ENCODE peak calls at places on chromosomes 5 and 9, in nine cellular contexts. One of them, this sample, is unnamed.

GRCh38 chr5:147332643-147333042 is 97.8 kb downstream of the STK32A start:
- DNase-seq in A549: no peak
- DNase-seq in sigmoid colon: no peak
- DNase-seq in nephron progenitor cell: no peak
- DNase-seq in adrenal gland: no peak
- DNase-seq in RWPE1: no peak
- DNase-seq in A673: no peak
- DNase-seq in IMR-90: no peak
- DNase-seq in mucosa of descending colon: no peak
- DNase-seq in this sample: no peak

GRCh38 chr5:178249191-178249989 is 16.8 kb upstream of the PHYKPL start:
- DNase-seq in A549: no peak
- DNase-seq in sigmoid colon: no peak
- DNase-seq in nephron progenitor cell: no peak
- DNase-seq in adrenal gland: no peak
- DNase-seq in RWPE1: peak
- DNase-seq in A673: no peak
- DNase-seq in IMR-90: peak
- DNase-seq in mucosa of descending colon: no peak
- DNase-seq in this sample: no peak

GRCh38 chr9:134301387-134302129 is 24.7 kb upstream of the RXRA start:
- DNase-seq in A549: no peak
- DNase-seq in sigmoid colon: no peak
- DNase-seq in nephron progenitor cell: peak
- DNase-seq in adrenal gland: no peak
- DNase-seq in RWPE1: no peak
- DNase-seq in A673: no peak
- DNase-seq in IMR-90: no peak
- DNase-seq in mucosa of descending colon: no peak
- DNase-seq in this sample: no peak

GRCh38 chr5:90528704-90529233 is 615 bp downstream of the LYSMD3 start:
- DNase-seq in A549: peak
- DNase-seq in sigmoid colon: no peak
- DNase-seq in nephron progenitor cell: no peak
- DNase-seq in adrenal gland: peak
- DNase-seq in RWPE1: no peak
- DNase-seq in A673: peak
- DNase-seq in IMR-90: peak
- DNase-seq in mucosa of descending colon: peak
- DNase-seq in this sample: no peak

GRCh38 chr9:26329974-26330373 is 562.6 kb downstream of the CAAP1 start:
- DNase-seq in A549: no peak
- DNase-seq in sigmoid colon: no peak
- DNase-seq in nephron progenitor cell: no peak
- DNase-seq in adrenal gland: no peak
- DNase-seq in RWPE1: no peak
- DNase-seq in A673: no peak
- DNase-seq in IMR-90: no peak
- DNase-seq in mucosa of descending colon: peak
- DNase-seq in this sample: no peak

GRCh38 chr9:7439355-7439978 is 360.1 kb downstream of the DMAC1 start:
- DNase-seq in A549: no peak
- DNase-seq in sigmoid colon: no peak
- DNase-seq in nephron progenitor cell: no peak
- DNase-seq in adrenal gland: no peak
- DNase-seq in RWPE1: no peak
- DNase-seq in A673: peak
- DNase-seq in IMR-90: peak
- DNase-seq in mucosa of descending colon: no peak
- DNase-seq in this sample: no peak

GRCh38 chr5:141778683-141779082 is 96.7 kb upstream of the ARAP3 start:
- DNase-seq in A549: no peak
- DNase-seq in sigmoid colon: no peak
- DNase-seq in nephron progenitor cell: no peak
- DNase-seq in adrenal gland: no peak
- DNase-seq in RWPE1: no peak
- DNase-seq in A673: peak
- DNase-seq in IMR-90: no peak
- DNase-seq in mucosa of descending colon: no peak
- DNase-seq in this sample: no peak

GRCh38 chr5:148970228-148970627 is 92.6 kb downstream of the SH3TC2 start:
- DNase-seq in A549: no peak
- DNase-seq in sigmoid colon: peak
- DNase-seq in nephron progenitor cell: no peak
- DNase-seq in adrenal gland: no peak
- DNase-seq in RWPE1: no peak
- DNase-seq in A673: no peak
- DNase-seq in IMR-90: no peak
- DNase-seq in mucosa of descending colon: peak
- DNase-seq in this sample: no peak

GRCh38 chr5:1110930-1111726 is 735 bp downstream of the SLC12A7 start:
- DNase-seq in A549: peak
- DNase-seq in sigmoid colon: no peak
- DNase-seq in nephron progenitor cell: peak
- DNase-seq in adrenal gland: peak
- DNase-seq in RWPE1: peak
- DNase-seq in A673: no peak
- DNase-seq in IMR-90: no peak
- DNase-seq in mucosa of descending colon: peak
- DNase-seq in this sample: peak

GRCh38 chr5:93611510-93611899 is 28.5 kb downstream of the NR2F1 start:
- DNase-seq in A549: no peak
- DNase-seq in sigmoid colon: no peak
- DNase-seq in nephron progenitor cell: no peak
- DNase-seq in adrenal gland: no peak
- DNase-seq in RWPE1: no peak
- DNase-seq in A673: no peak
- DNase-seq in IMR-90: no peak
- DNase-seq in mucosa of descending colon: no peak
- DNase-seq in this sample: no peak

GRCh38 chr5:179227196-179227577 is 118.1 kb downstream of the ADAMTS2 start:
- DNase-seq in A549: no peak
- DNase-seq in sigmoid colon: peak
- DNase-seq in nephron progenitor cell: no peak
- DNase-seq in adrenal gland: no peak
- DNase-seq in RWPE1: no peak
- DNase-seq in A673: no peak
- DNase-seq in IMR-90: no peak
- DNase-seq in mucosa of descending colon: no peak
- DNase-seq in this sample: no peak

GRCh38 chr9:7129391-7129790 is 371.6 kb downstream of the KDM4C start:
- DNase-seq in A549: no peak
- DNase-seq in sigmoid colon: no peak
- DNase-seq in nephron progenitor cell: no peak
- DNase-seq in adrenal gland: no peak
- DNase-seq in RWPE1: no peak
- DNase-seq in A673: no peak
- DNase-seq in IMR-90: no peak
- DNase-seq in mucosa of descending colon: no peak
- DNase-seq in this sample: no peak

GRCh38 chr9:34994429-34995287 is 5.1 kb downstream of the DNAJB5 start:
- DNase-seq in A549: peak
- DNase-seq in sigmoid colon: no peak
- DNase-seq in nephron progenitor cell: peak
- DNase-seq in adrenal gland: peak
- DNase-seq in RWPE1: peak
- DNase-seq in A673: peak
- DNase-seq in IMR-90: peak
- DNase-seq in mucosa of descending colon: peak
- DNase-seq in this sample: peak

GRCh38 chr9:102642651-102643050 is 352.5 kb upstream of the CYLC2 start:
- DNase-seq in A549: no peak
- DNase-seq in sigmoid colon: no peak
- DNase-seq in nephron progenitor cell: no peak
- DNase-seq in adrenal gland: no peak
- DNase-seq in RWPE1: no peak
- DNase-seq in A673: no peak
- DNase-seq in IMR-90: no peak
- DNase-seq in mucosa of descending colon: no peak
- DNase-seq in this sample: no peak

GRCh38 chr9:94923333-94924089 is 197.0 kb downstream of the AOPEP start:
- DNase-seq in A549: no peak
- DNase-seq in sigmoid colon: no peak
- DNase-seq in nephron progenitor cell: no peak
- DNase-seq in adrenal gland: no peak
- DNase-seq in RWPE1: no peak
- DNase-seq in A673: no peak
- DNase-seq in IMR-90: no peak
- DNase-seq in mucosa of descending colon: no peak
- DNase-seq in this sample: no peak

GRCh38 chr9:125794708-125795107 is 47.5 kb downstream of the PBX3 start:
- DNase-seq in A549: no peak
- DNase-seq in sigmoid colon: no peak
- DNase-seq in nephron progenitor cell: no peak
- DNase-seq in adrenal gland: no peak
- DNase-seq in RWPE1: no peak
- DNase-seq in A673: no peak
- DNase-seq in IMR-90: no peak
- DNase-seq in mucosa of descending colon: no peak
- DNase-seq in this sample: no peak

GRCh38 chr5:32489791-32490581 is 45.4 kb upstream of the ZFR start:
- DNase-seq in A549: peak
- DNase-seq in sigmoid colon: peak
- DNase-seq in nephron progenitor cell: peak
- DNase-seq in adrenal gland: peak
- DNase-seq in RWPE1: peak
- DNase-seq in A673: peak
- DNase-seq in IMR-90: peak
- DNase-seq in mucosa of descending colon: peak
- DNase-seq in this sample: peak

GRCh38 chr5:165622864-165623536 is 2117.6 kb downstream of the MAT2B start:
- DNase-seq in A549: no peak
- DNase-seq in sigmoid colon: no peak
- DNase-seq in nephron progenitor cell: no peak
- DNase-seq in adrenal gland: no peak
- DNase-seq in RWPE1: no peak
- DNase-seq in A673: no peak
- DNase-seq in IMR-90: no peak
- DNase-seq in mucosa of descending colon: no peak
- DNase-seq in this sample: no peak

GRCh38 chr5:89932771-89933181 is 476.8 kb downstream of the CETN3 start:
- DNase-seq in A549: no peak
- DNase-seq in sigmoid colon: no peak
- DNase-seq in nephron progenitor cell: no peak
- DNase-seq in adrenal gland: no peak
- DNase-seq in RWPE1: no peak
- DNase-seq in A673: no peak
- DNase-seq in IMR-90: no peak
- DNase-seq in mucosa of descending colon: no peak
- DNase-seq in this sample: no peak

GRCh38 chr9:81083062-81083461 is 606.3 kb downstream of the TLE1 start:
- DNase-seq in A549: no peak
- DNase-seq in sigmoid colon: peak
- DNase-seq in nephron progenitor cell: peak
- DNase-seq in adrenal gland: no peak
- DNase-seq in RWPE1: no peak
- DNase-seq in A673: peak
- DNase-seq in IMR-90: peak
- DNase-seq in mucosa of descending colon: no peak
- DNase-seq in this sample: no peak

GRCh38 chr9:107337676-107338590 is 54.9 kb downstream of the RAD23B start:
- DNase-seq in A549: no peak
- DNase-seq in sigmoid colon: no peak
- DNase-seq in nephron progenitor cell: no peak
- DNase-seq in adrenal gland: peak
- DNase-seq in RWPE1: no peak
- DNase-seq in A673: no peak
- DNase-seq in IMR-90: no peak
- DNase-seq in mucosa of descending colon: no peak
- DNase-seq in this sample: no peak

GRCh38 chr5:133552925-133553525 is 59.3 kb downstream of the FSTL4 start:
- DNase-seq in A549: peak
- DNase-seq in sigmoid colon: peak
- DNase-seq in nephron progenitor cell: peak
- DNase-seq in adrenal gland: peak
- DNase-seq in RWPE1: peak
- DNase-seq in A673: peak
- DNase-seq in IMR-90: peak
- DNase-seq in mucosa of descending colon: peak
- DNase-seq in this sample: peak

GRCh38 chr5:171801-172331 is 19.4 kb upstream of the LRRC14B start:
- DNase-seq in A549: no peak
- DNase-seq in sigmoid colon: peak
- DNase-seq in nephron progenitor cell: no peak
- DNase-seq in adrenal gland: no peak
- DNase-seq in RWPE1: no peak
- DNase-seq in A673: no peak
- DNase-seq in IMR-90: no peak
- DNase-seq in mucosa of descending colon: no peak
- DNase-seq in this sample: no peak

GRCh38 chr5:77218263-77218662 is 7.8 kb downstream of the PDE8B start:
- DNase-seq in A549: peak
- DNase-seq in sigmoid colon: no peak
- DNase-seq in nephron progenitor cell: no peak
- DNase-seq in adrenal gland: no peak
- DNase-seq in RWPE1: peak
- DNase-seq in A673: no peak
- DNase-seq in IMR-90: no peak
- DNase-seq in mucosa of descending colon: no peak
- DNase-seq in this sample: no peak
- TF ChIP-seq CTCF in A549: peak
- TF ChIP-seq CTCF in sigmoid colon: no peak
- TF ChIP-seq CTCF in nephron progenitor cell: peak
- TF ChIP-seq CTCF in adrenal gland: peak
- TF ChIP-seq CTCF in RWPE1: no peak
- TF ChIP-seq CTCF in A673: peak
- TF ChIP-seq CTCF in IMR-90: no peak
- TF ChIP-seq CTCF in mucosa of descending colon: no peak
- TF ChIP-seq CTCF in this sample: no peak

GRCh38 chr5:157366741-157367684 is 93.0 kb upstream of the NIPAL4 start:
- DNase-seq in A549: peak
- DNase-seq in sigmoid colon: peak
- DNase-seq in nephron progenitor cell: peak
- DNase-seq in adrenal gland: peak
- DNase-seq in RWPE1: no peak
- DNase-seq in A673: peak
- DNase-seq in IMR-90: peak
- DNase-seq in mucosa of descending colon: no peak
- DNase-seq in this sample: no peak
- TF ChIP-seq CTCF in A549: peak
- TF ChIP-seq CTCF in sigmoid colon: peak
- TF ChIP-seq CTCF in nephron progenitor cell: peak
- TF ChIP-seq CTCF in adrenal gland: peak
- TF ChIP-seq CTCF in RWPE1: no peak
- TF ChIP-seq CTCF in A673: peak
- TF ChIP-seq CTCF in IMR-90: peak
- TF ChIP-seq CTCF in mucosa of descending colon: no peak
- TF ChIP-seq CTCF in this sample: peak

GRCh38 chr9:89619019-89619418 is 14.2 kb downstream of the GADD45G start:
- DNase-seq in A549: no peak
- DNase-seq in sigmoid colon: no peak
- DNase-seq in nephron progenitor cell: no peak
- DNase-seq in adrenal gland: no peak
- DNase-seq in RWPE1: no peak
- DNase-seq in A673: no peak
- DNase-seq in IMR-90: no peak
- DNase-seq in mucosa of descending colon: no peak
- DNase-seq in this sample: no peak
- TF ChIP-seq CTCF in A549: no peak
- TF ChIP-seq CTCF in sigmoid colon: no peak
- TF ChIP-seq CTCF in nephron progenitor cell: no peak
- TF ChIP-seq CTCF in adrenal gland: no peak
- TF ChIP-seq CTCF in RWPE1: no peak
- TF ChIP-seq CTCF in A673: no peak
- TF ChIP-seq CTCF in IMR-90: no peak
- TF ChIP-seq CTCF in mucosa of descending colon: no peak
- TF ChIP-seq CTCF in this sample: no peak

GRCh38 chr5:36060516-36060885 is 6.2 kb downstream of the UGT3A2 start:
- DNase-seq in A549: peak
- DNase-seq in sigmoid colon: no peak
- DNase-seq in nephron progenitor cell: no peak
- DNase-seq in adrenal gland: no peak
- DNase-seq in RWPE1: no peak
- DNase-seq in A673: peak
- DNase-seq in IMR-90: no peak
- DNase-seq in mucosa of descending colon: no peak
- DNase-seq in this sample: no peak
- TF ChIP-seq CTCF in A549: peak
- TF ChIP-seq CTCF in sigmoid colon: no peak
- TF ChIP-seq CTCF in nephron progenitor cell: no peak
- TF ChIP-seq CTCF in adrenal gland: peak
- TF ChIP-seq CTCF in RWPE1: no peak
- TF ChIP-seq CTCF in A673: peak
- TF ChIP-seq CTCF in IMR-90: peak
- TF ChIP-seq CTCF in mucosa of descending colon: no peak
- TF ChIP-seq CTCF in this sample: no peak

This sample was measured in Calu3.